ENCODE peak calls at places on chromosomes 1 and 21, in nine cellular contexts. One of them, this sample, is unnamed.

GRCh38 chr1:167297222-167298214 is 76.8 kb downstream of the POU2F1 start:
- DNase-seq in cardiac muscle cell: no peak
- DNase-seq in upper lobe of right lung: no peak
- DNase-seq in BJ: no peak
- DNase-seq in A673: no peak
- DNase-seq in spleen: no peak
- DNase-seq in fibroblast of mammary gland: peak
- DNase-seq in tibial artery: peak
- DNase-seq in adipocyte: peak
- DNase-seq in this sample: no peak

GRCh38 chr1:245484176-245484575 is 329.4 kb downstream of the KIF26B start:
- DNase-seq in cardiac muscle cell: peak
- DNase-seq in upper lobe of right lung: no peak
- DNase-seq in BJ: no peak
- DNase-seq in A673: no peak
- DNase-seq in spleen: no peak
- DNase-seq in fibroblast of mammary gland: no peak
- DNase-seq in tibial artery: no peak
- DNase-seq in adipocyte: no peak
- DNase-seq in this sample: no peak

GRCh38 chr21:31870472-31870871 is 2.3 kb upstream of the HUNK start:
- DNase-seq in cardiac muscle cell: no peak
- DNase-seq in upper lobe of right lung: no peak
- DNase-seq in BJ: no peak
- DNase-seq in A673: no peak
- DNase-seq in spleen: no peak
- DNase-seq in fibroblast of mammary gland: no peak
- DNase-seq in tibial artery: no peak
- DNase-seq in adipocyte: no peak
- DNase-seq in this sample: no peak

GRCh38 chr1:109257682-109258421 is 8.5 kb downstream of the CELSR2 start:
- DNase-seq in cardiac muscle cell: no peak
- DNase-seq in upper lobe of right lung: no peak
- DNase-seq in BJ: no peak
- DNase-seq in A673: no peak
- DNase-seq in spleen: no peak
- DNase-seq in fibroblast of mammary gland: no peak
- DNase-seq in tibial artery: no peak
- DNase-seq in adipocyte: no peak
- DNase-seq in this sample: no peak

GRCh38 chr1:171983584-171983983 is 142.3 kb downstream of the DNM3 start:
- DNase-seq in cardiac muscle cell: no peak
- DNase-seq in upper lobe of right lung: no peak
- DNase-seq in BJ: no peak
- DNase-seq in A673: peak
- DNase-seq in spleen: no peak
- DNase-seq in fibroblast of mammary gland: peak
- DNase-seq in tibial artery: no peak
- DNase-seq in adipocyte: peak
- DNase-seq in this sample: no peak

GRCh38 chr1:37998913-37999433 is 6.3 kb downstream of the FHL3 start:
- DNase-seq in cardiac muscle cell: no peak
- DNase-seq in upper lobe of right lung: no peak
- DNase-seq in BJ: no peak
- DNase-seq in A673: no peak
- DNase-seq in spleen: no peak
- DNase-seq in fibroblast of mammary gland: no peak
- DNase-seq in tibial artery: no peak
- DNase-seq in adipocyte: no peak
- DNase-seq in this sample: no peak

GRCh38 chr1:240241278-240241677 is 149.6 kb downstream of the FMN2 start:
- DNase-seq in cardiac muscle cell: no peak
- DNase-seq in upper lobe of right lung: no peak
- DNase-seq in BJ: no peak
- DNase-seq in A673: no peak
- DNase-seq in spleen: no peak
- DNase-seq in fibroblast of mammary gland: no peak
- DNase-seq in tibial artery: no peak
- DNase-seq in adipocyte: no peak
- DNase-seq in this sample: no peak

GRCh38 chr21:33286600-33287456 is 20.7 kb downstream of the IL10RB start:
- DNase-seq in cardiac muscle cell: no peak
- DNase-seq in upper lobe of right lung: no peak
- DNase-seq in BJ: no peak
- DNase-seq in A673: no peak
- DNase-seq in spleen: no peak
- DNase-seq in fibroblast of mammary gland: peak
- DNase-seq in tibial artery: no peak
- DNase-seq in adipocyte: peak
- DNase-seq in this sample: peak

DNA sequence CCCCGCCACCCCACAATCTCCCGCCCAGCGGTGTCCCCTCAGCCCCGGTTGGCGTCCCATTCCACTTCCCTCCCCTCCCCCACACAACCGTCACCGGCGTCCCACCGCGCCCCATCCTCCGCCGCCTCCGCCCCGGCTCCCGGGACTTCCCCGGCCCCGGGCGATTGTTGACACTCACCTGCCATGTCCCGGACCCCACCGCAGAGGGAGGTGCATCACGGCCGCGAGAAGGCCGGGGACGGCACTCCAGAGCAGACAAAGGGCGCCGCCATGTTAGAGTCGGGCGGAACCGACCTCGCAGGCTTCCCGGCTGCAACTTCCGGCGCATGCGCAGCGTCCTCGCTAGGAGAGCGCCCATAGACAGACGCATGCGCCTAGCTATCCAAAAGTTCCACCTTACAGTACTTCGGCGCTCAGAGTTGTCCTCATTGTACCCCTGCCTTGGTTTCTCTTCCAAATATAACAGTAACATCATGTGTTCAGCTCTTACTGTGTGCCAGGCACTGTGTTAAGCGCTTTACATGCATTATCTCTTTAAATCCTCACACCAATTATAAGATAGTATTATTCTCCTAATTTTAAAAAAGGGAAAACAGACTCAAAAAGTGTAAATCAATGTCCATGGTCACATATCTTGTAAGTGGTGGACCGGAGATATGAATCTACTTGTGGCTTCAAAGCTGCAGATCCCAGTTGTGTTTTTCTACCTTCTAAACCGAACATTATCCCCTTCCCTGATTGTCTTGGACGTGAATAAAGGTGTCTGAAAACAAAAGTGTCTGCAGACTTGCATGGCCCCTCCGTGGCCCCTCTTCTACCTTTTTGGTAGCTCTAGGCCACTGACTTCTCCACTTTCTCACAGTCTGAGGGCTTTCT is at the start of gene ZBTB17:
- DNase-seq in cardiac muscle cell: peak
- DNase-seq in upper lobe of right lung: peak
- DNase-seq in BJ: peak
- DNase-seq in A673: peak
- DNase-seq in spleen: peak
- DNase-seq in fibroblast of mammary gland: peak
- DNase-seq in tibial artery: peak
- DNase-seq in adipocyte: peak
- DNase-seq in this sample: peak
- H3K4me3 ChIP-seq in cardiac muscle cell: peak
- H3K4me3 ChIP-seq in upper lobe of right lung: peak
- H3K4me3 ChIP-seq in BJ: peak
- H3K4me3 ChIP-seq in A673: peak
- H3K4me3 ChIP-seq in spleen: peak
- H3K4me3 ChIP-seq in fibroblast of mammary gland: peak
- H3K4me3 ChIP-seq in tibial artery: peak
- H3K4me3 ChIP-seq in adipocyte: peak
- H3K4me3 ChIP-seq in this sample: peak

DNA sequence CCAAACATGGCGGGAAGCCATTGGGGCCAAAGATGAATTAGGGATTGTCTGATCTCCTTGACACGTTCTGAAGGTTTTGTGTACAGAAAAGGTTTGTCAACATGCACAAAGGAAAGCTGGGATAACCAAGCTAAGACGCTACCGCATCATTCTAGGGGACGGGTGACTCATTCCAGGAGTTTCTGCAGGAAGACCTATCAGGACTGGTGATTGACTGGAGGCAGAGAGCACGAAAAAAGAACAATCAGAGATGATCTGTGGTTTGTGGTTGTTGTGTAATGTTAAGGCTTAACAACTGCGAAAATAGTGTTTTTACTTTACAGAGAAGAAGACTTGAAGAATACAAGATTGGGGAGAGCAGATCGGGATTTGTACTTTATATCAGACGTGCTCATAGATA is 22.2 kb upstream of the ERG start:
- DNase-seq in cardiac muscle cell: no peak
- DNase-seq in upper lobe of right lung: no peak
- DNase-seq in BJ: no peak
- DNase-seq in A673: no peak
- DNase-seq in spleen: no peak
- DNase-seq in fibroblast of mammary gland: no peak
- DNase-seq in tibial artery: no peak
- DNase-seq in adipocyte: no peak
- DNase-seq in this sample: no peak
- H3K4me3 ChIP-seq in cardiac muscle cell: no peak
- H3K4me3 ChIP-seq in upper lobe of right lung: no peak
- H3K4me3 ChIP-seq in BJ: no peak
- H3K4me3 ChIP-seq in A673: no peak
- H3K4me3 ChIP-seq in spleen: no peak
- H3K4me3 ChIP-seq in fibroblast of mammary gland: no peak
- H3K4me3 ChIP-seq in tibial artery: no peak
- H3K4me3 ChIP-seq in adipocyte: no peak
- H3K4me3 ChIP-seq in this sample: no peak

GRCh38 chr1:81921851-81922462 is 121.2 kb downstream of the ADGRL2 start:
- DNase-seq in cardiac muscle cell: peak
- DNase-seq in upper lobe of right lung: no peak
- DNase-seq in BJ: no peak
- DNase-seq in A673: no peak
- DNase-seq in spleen: no peak
- DNase-seq in fibroblast of mammary gland: no peak
- DNase-seq in tibial artery: no peak
- DNase-seq in adipocyte: peak
- DNase-seq in this sample: no peak

GRCh38 chr1:81922955-81923354 is 122.2 kb downstream of the ADGRL2 start:
- DNase-seq in cardiac muscle cell: no peak
- DNase-seq in upper lobe of right lung: no peak
- DNase-seq in BJ: no peak
- DNase-seq in A673: no peak
- DNase-seq in spleen: no peak
- DNase-seq in fibroblast of mammary gland: no peak
- DNase-seq in tibial artery: no peak
- DNase-seq in adipocyte: no peak
- DNase-seq in this sample: no peak

GRCh38 chr1:81921344-81921743 is 120.6 kb downstream of the ADGRL2 start:
- DNase-seq in cardiac muscle cell: peak
- DNase-seq in upper lobe of right lung: no peak
- DNase-seq in BJ: no peak
- DNase-seq in A673: no peak
- DNase-seq in spleen: no peak
- DNase-seq in fibroblast of mammary gland: no peak
- DNase-seq in tibial artery: no peak
- DNase-seq in adipocyte: no peak
- DNase-seq in this sample: no peak

GRCh38 chr1:81915937-81916336 is 115.2 kb downstream of the ADGRL2 start:
- DNase-seq in cardiac muscle cell: no peak
- DNase-seq in upper lobe of right lung: no peak
- DNase-seq in BJ: no peak
- DNase-seq in A673: no peak
- DNase-seq in spleen: no peak
- DNase-seq in fibroblast of mammary gland: no peak
- DNase-seq in tibial artery: no peak
- DNase-seq in adipocyte: no peak
- DNase-seq in this sample: no peak

GRCh38 chr1:81920245-81920740 is 119.6 kb downstream of the ADGRL2 start:
- DNase-seq in cardiac muscle cell: peak
- DNase-seq in upper lobe of right lung: no peak
- DNase-seq in BJ: no peak
- DNase-seq in A673: peak
- DNase-seq in spleen: no peak
- DNase-seq in fibroblast of mammary gland: peak
- DNase-seq in tibial artery: no peak
- DNase-seq in adipocyte: peak
- DNase-seq in this sample: peak
- H3K4me3 ChIP-seq in cardiac muscle cell: peak
- H3K4me3 ChIP-seq in upper lobe of right lung: no peak
- H3K4me3 ChIP-seq in BJ: no peak
- H3K4me3 ChIP-seq in A673: no peak
- H3K4me3 ChIP-seq in spleen: no peak
- H3K4me3 ChIP-seq in fibroblast of mammary gland: no peak
- H3K4me3 ChIP-seq in tibial artery: no peak
- H3K4me3 ChIP-seq in adipocyte: peak
- H3K4me3 ChIP-seq in this sample: no peak

DNA sequence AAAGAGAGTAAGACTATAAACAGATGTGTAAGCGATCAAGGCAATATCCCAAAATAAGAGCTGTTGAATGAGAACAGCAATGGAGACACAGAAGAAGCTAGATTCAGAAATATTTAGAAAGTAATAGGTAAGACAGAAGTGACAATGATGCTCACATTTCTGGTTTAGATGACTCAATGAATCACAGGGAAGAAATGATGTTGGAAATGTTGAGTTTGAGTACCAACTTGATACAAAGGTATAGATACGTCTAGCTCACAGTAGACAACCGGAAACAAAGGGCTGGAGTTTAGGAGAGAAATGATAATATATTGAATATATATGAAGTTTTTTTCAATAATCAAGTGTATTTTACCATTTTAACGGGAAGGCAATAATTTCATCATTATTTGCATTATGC is 6.5 kb downstream of the GATAD2B start:
- DNase-seq in cardiac muscle cell: no peak
- DNase-seq in upper lobe of right lung: no peak
- DNase-seq in BJ: no peak
- DNase-seq in A673: no peak
- DNase-seq in spleen: no peak
- DNase-seq in fibroblast of mammary gland: no peak
- DNase-seq in tibial artery: no peak
- DNase-seq in adipocyte: no peak
- DNase-seq in this sample: no peak
- H3K4me3 ChIP-seq in cardiac muscle cell: no peak
- H3K4me3 ChIP-seq in upper lobe of right lung: no peak
- H3K4me3 ChIP-seq in BJ: no peak
- H3K4me3 ChIP-seq in A673: no peak
- H3K4me3 ChIP-seq in spleen: no peak
- H3K4me3 ChIP-seq in fibroblast of mammary gland: no peak
- H3K4me3 ChIP-seq in tibial artery: no peak
- H3K4me3 ChIP-seq in adipocyte: no peak
- H3K4me3 ChIP-seq in this sample: no peak

DNA sequence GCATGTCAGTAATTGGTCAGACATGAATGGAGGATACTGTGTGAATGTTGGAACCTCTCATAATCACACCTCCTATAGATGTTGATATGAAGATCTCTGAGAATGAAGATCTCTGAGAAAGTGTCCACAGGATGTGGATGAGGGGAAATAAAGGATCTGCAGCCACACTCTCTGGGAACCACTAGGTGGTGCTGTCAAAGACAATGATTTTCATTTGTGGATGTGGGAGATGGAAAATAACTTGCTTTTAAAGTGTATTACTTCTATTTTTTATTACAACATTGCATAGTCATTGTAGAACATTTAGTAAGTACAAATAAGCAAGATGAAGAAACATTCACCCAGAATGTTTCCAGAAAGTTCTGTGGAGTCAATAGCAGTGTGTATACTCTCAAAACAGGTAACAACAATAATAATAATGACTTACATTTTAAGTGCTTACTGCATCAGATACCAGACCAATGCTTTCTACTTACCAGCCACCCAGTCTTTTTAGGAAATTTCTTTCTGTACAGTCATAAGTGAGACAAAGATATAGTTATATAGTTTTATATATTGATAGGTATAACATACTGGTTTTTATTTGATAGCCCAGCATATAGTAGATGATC is 128.2 kb downstream of the ATG4C start:
- DNase-seq in cardiac muscle cell: peak
- DNase-seq in upper lobe of right lung: no peak
- DNase-seq in BJ: no peak
- DNase-seq in A673: peak
- DNase-seq in spleen: no peak
- DNase-seq in fibroblast of mammary gland: peak
- DNase-seq in tibial artery: no peak
- DNase-seq in adipocyte: peak
- DNase-seq in this sample: peak
- H3K4me3 ChIP-seq in cardiac muscle cell: no peak
- H3K4me3 ChIP-seq in upper lobe of right lung: no peak
- H3K4me3 ChIP-seq in BJ: no peak
- H3K4me3 ChIP-seq in A673: no peak
- H3K4me3 ChIP-seq in spleen: no peak
- H3K4me3 ChIP-seq in fibroblast of mammary gland: no peak
- H3K4me3 ChIP-seq in tibial artery: no peak
- H3K4me3 ChIP-seq in adipocyte: no peak
- H3K4me3 ChIP-seq in this sample: no peak

This sample was measured in HFF-Myc.